ENCODE peak calls at places on chromosomes 12 and 14, in nine cellular contexts. G, F, P, S, J, L, C, A and U are unnamed samples.
A peak's percentile ranks its signal among the peaks of the same experiment; 100 is the strongest.

GRCh38 chr12:49928476-49928875 is 22.1 kb upstream of the AQP2 start:
- DNase-seq in J (no peak), G (peak; percentile 23), F (no peak), A (no peak), S (no peak), C (no peak), L (no peak), P (no peak), U (no peak)

GRCh38 chr12:4819654-4820053 is 90.1 kb upstream of the KCNA1 start:
- DNase-seq in C (no peak), G (no peak), L (no peak), S (peak; percentile 65), F (no peak), A (no peak), J (peak; percentile 22), P (no peak), U (no peak)

GRCh38 chr12:132554857-132555630 is 55.3 kb downstream of the LRCOL1 start:
- DNase-seq in G (no peak), J (no peak), S (peak; percentile 51), L (peak; percentile 44), A (no peak), C (peak; percentile 45), F (no peak), P (no peak), U (no peak)

GRCh38 chr12:122051231-122051876 is 27.2 kb upstream of the MLXIP start:
- DNase-seq in S (no peak), A (no peak), J (no peak), P (no peak), F (no peak), G (no peak), C (no peak), L (no peak), U (no peak)

GRCh38 chr12:1886396-1887008 is 31.9 kb downstream of the CACNA2D4 start:
- DNase-seq in S (no peak), C (no peak), G (no peak), J (no peak), L (no peak), A (no peak), F (no peak), P (no peak), U (no peak)

GRCh38 chr12:63752283-63752682 is 27.4 kb upstream of the RXYLT1 start:
- DNase-seq in A (no peak), S (no peak), F (no peak), L (no peak), C (no peak), J (no peak), P (no peak), G (no peak), U (no peak)

GRCh38 chr12:19220861-19221466 is 91.4 kb downstream of the PLEKHA5 start:
- DNase-seq in S (no peak), L (no peak), J (peak; percentile 93), F (peak; percentile 89), C (no peak), G (no peak), P (no peak), A (no peak), U (peak; percentile 85)

GRCh38 chr12:24380122-24380521 is 430.7 kb upstream of the SOX5 start:
- DNase-seq in P (no peak), J (no peak), F (no peak), L (peak; percentile 81), S (no peak), C (peak; percentile 93), G (no peak), A (no peak), U (no peak)

GRCh38 chr12:58009355-58009754 is 68.0 kb downstream of the ATP23 start:
- DNase-seq in C (no peak), J (peak; percentile 11), G (no peak), L (no peak), S (no peak), F (no peak), A (no peak), P (no peak), U (no peak)

GRCh38 chr14:47675239-47675488 is 241 bp downstream of the MDGA2 start:
- DNase-seq in G (no peak), P (no peak), L (peak; percentile 58), J (no peak), A (no peak), C (no peak), S (no peak), F (peak; percentile 0), U (no peak)

GRCh38 chr12:68765696-68766095 is 19.7 kb downstream of the SLC35E3 start:
- DNase-seq in F (no peak), L (no peak), S (no peak), C (no peak), P (no peak), G (no peak), J (no peak), A (no peak), U (no peak)

GRCh38 chr12:68768431-68768934 is 22.5 kb downstream of the SLC35E3 start:
- DNase-seq in P (no peak), S (no peak), J (no peak), G (no peak), L (no peak), F (no peak), A (no peak), C (no peak), U (no peak)

GRCh38 chr12:68767191-68767590 is 21.2 kb downstream of the SLC35E3 start:
- DNase-seq in G (no peak), L (no peak), P (no peak), J (no peak), F (no peak), C (no peak), A (no peak), S (no peak), U (no peak)

GRCh38 chr12:68769941-68770340 is 24.0 kb downstream of the SLC35E3 start:
- DNase-seq in J (no peak), C (no peak), P (no peak), A (no peak), L (no peak), S (no peak), G (no peak), F (no peak), U (no peak)

DNA sequence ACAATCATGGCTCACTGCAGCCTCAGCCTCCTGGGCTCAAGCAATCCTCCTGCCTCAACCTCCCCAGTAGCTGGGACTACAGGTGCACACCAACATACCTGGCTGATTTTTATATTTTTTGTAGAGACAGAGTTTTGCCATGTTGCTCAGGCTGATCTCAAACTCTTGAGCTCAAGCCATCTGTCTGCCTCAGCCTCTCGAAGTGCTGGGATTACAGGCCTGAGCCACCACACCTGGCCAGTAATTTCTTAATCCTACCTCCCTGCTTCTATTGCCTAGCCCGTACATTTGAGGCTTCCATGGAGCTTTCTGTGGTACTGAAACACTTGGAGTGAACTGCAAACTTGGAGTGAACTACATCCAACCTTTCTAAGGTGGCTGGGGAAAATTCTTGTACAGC is 20.7 kb downstream of the SLC35E3 start:
- DNase-seq in L (no peak), J (no peak), P (no peak), A (no peak), F (no peak), G (no peak), S (no peak), C (no peak), U (no peak)
- H3K27me3 ChIP-seq in L (no peaks in the 10 kb centered on the region), J (no peaks in the 10 kb centered on the region), P (no peaks in the 10 kb centered on the region), A (no peaks in the 10 kb centered on the region), F (no peaks in the 10 kb centered on the region), G (no peaks in the 10 kb centered on the region), S (no peaks in the 10 kb centered on the region), C (no peaks in the 10 kb centered on the region), U (no peaks in the 10 kb centered on the region)

DNA sequence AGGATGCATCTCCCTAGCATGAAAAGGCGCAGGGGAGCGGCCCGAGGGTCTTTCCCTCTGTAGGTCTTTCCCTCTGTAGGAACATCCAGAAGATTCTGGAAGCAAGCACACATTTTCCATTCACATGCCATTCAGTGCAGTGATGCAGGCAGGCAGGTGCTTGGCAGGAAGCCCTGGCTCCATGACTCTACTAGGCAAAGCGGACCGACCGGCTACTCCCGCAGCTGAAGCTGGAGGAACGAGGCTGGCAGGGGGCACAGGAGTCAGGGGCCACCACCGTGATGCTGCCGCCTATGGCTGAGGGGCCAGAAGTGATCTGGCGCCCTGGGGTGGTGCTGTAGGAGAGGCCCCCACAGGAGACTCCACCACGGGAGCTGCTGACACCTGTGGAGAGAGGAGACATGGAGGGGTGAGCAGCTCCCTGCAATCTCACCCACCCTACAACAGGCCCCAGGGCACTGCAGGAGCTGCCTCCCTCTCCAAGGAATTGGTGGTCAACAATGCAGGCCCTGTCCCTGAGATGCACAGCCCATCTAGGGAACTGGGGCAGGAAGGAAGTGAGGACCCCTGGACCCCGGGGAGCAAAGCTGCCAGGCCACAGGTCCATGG is 6.5 kb downstream of the KRT85 start:
- DNase-seq in G (no peak), L (no peak), S (no peak), P (no peak), A (no peak), J (no peak), C (no peak), F (no peak), U (no peak)
- H3K4me2 ChIP-seq in G (no peak overlapping the region), L (no peak overlapping the region), S (no peak overlapping the region), P (no peak overlapping the region), A (no peak overlapping the region), J (no peak overlapping the region), C (no peak overlapping the region), F (no peak overlapping the region), U (no peak overlapping the region)

DNA sequence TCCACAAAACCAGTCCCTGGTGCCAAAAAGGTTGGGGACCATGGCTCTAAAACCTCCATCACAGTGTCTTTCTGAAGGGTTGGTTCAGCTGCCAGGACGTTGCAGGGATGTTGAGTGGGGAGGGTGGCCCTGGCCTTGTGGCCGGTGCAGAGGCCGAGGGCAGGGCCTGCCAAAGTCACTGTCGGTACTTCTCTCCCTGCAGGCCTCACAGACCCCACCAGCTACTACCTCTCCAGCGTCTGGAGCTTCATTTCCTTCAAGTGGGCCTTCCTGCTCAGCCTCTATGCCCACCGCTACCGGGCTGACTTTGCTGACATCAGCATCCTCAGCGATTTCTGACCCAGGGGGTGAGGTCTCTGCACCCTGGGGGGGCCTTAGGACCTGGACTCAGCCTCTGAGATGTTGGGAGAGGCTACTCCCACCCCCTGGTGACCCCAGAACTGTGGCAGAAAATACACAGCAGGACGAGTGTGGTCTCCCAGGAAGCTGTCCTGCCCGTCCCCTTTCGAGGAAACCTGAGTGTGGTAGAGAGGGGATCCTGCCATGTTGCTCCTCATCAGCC is 7.0 kb downstream of the SLC48A1 start:
- DNase-seq in C (no peak), J (no peak), A (no peak), S (no peak), L (no peak), F (no peak), G (no peak), P (no peak), U (no peak)
- H3K27me3 ChIP-seq in C (no peaks in the 10 kb centered on the region), J (no peaks in the 10 kb centered on the region), A (no peaks in the 10 kb centered on the region), S (no peaks in the 10 kb centered on the region), L (peaks cover 6% of the 10 kb centered on the region), F (no peaks in the 10 kb centered on the region), G (no peaks in the 10 kb centered on the region), P (no peaks in the 10 kb centered on the region), U (no peaks in the 10 kb centered on the region)

GRCh38 chr12:53197011-53197640 is 9.9 kb downstream of the ITGB7 start:
- DNase-seq in P (no peak), F (no peak), L (no peak), G (no peak), C (no peak), A (no peak), J (no peak), S (no peak), U (no peak)
- H3K4me2 ChIP-seq in P (no peak overlapping the region), F (no peak overlapping the region), L (peak overlapping the region; percentile 68), G (no peak overlapping the region), C (no peak overlapping the region), A (peak overlapping the region; percentile 82), J (peak overlapping the region; percentile 57), S (no peak overlapping the region), U (no peak overlapping the region)